ENCODE peak calls at places on chromosome 3, in eight cellular contexts. T, S, F, A, E, H, K and C are unnamed samples.

GRCh38 chr3:58055309-58055708 is 47.1 kb downstream of the FLNB start:
- DNase-seq in F (no peak), S (no peak), A (no peak), H (no peak), K (no peak), E (no peak), T (no peak), C (no peak)

GRCh38 chr3:10437995-10438901 is 67.1 kb downstream of the ATP2B2 start:
- DNase-seq in H (no peak), S (no peak), T (no peak), E (no peak), K (peak; percentile 77), F (no peak), A (no peak), C (no peak)

GRCh38 chr3:45029661-45030060 is 3.6 kb downstream of the CLEC3B start:
- DNase-seq in K (peak; percentile 97), S (peak; percentile 15), E (no peak), F (no peak), A (no peak), T (no peak), H (no peak), C (no peak)

GRCh38 chr3:72329354-72329753 is 518.9 kb downstream of the SHQ1 start:
- DNase-seq in A (no peak), S (no peak), T (peak; percentile 44), K (peak; percentile 37), F (no peak), H (peak; percentile 61), E (peak; percentile 50), C (no peak)

GRCh38 chr3:69831737-69832136 is 92.5 kb downstream of the MITF start:
- DNase-seq in E (no peak), T (no peak), H (no peak), S (no peak), F (no peak), K (no peak), A (no peak), C (no peak)

GRCh38 chr3:43855674-43856299 is 165.0 kb downstream of the ABHD5 start:
- DNase-seq in S (peak; percentile 82), T (peak; percentile 76), F (peak; percentile 27), A (peak; percentile 55), E (peak; percentile 90), H (peak; percentile 58), K (peak; percentile 79), C (peak; percentile 80)

GRCh38 chr3:126083913-126084514 is at the start of gene SLC41A3:
- DNase-seq in F (peak; percentile 50), S (peak; percentile 73), A (peak; percentile 91), E (peak; percentile 82), H (peak; percentile 96), T (peak; percentile 94), K (peak; percentile 87), C (peak; percentile 90)

GRCh38 chr3:34758630-34759261 is 880.6 kb upstream of the ARPP21 start:
- DNase-seq in S (no peak), F (no peak), T (no peak), K (no peak), A (no peak), E (no peak), H (no peak), C (no peak)

DNA sequence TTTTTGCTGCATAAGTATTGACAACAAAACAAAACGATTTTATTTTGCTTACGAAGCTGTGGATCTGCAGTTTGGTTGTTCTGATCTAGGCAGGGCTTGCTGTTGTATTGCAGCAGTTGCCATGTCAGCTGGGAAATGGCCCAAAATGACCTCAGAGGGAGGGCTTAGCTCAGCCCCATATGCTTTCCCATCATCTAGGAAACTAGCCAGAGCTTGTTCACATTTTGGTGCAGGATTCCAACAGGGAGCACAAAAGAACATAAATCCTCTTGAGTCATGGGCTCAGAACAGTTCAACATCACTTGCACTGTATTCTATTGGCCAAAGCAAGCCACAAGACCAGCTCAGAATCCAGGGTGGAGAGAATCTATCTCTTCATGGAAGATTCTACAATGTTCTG is 42.2 kb upstream of the ROBO2 start:
- DNase-seq in S (no peak), H (no peak), A (no peak), T (no peak), E (no peak), F (no peak), K (peak; percentile 25), C (no peak)
- TF ChIP-seq EZH2phosphoT487 in S (no peak), H (no peak), A (no peak), T (no peak), E (no peak), F (no peak), K (no peak), C (no peak)

GRCh38 chr3:32860499-32860898 is 42.7 kb downstream of the TRIM71 start:
- DNase-seq in A (no peak), T (no peak), S (no peak), E (no peak), K (no peak), F (no peak), H (no peak), C (no peak)

GRCh38 chr3:32857921-32858320 is 40.1 kb downstream of the TRIM71 start:
- DNase-seq in H (no peak), F (no peak), S (no peak), T (no peak), K (no peak), A (no peak), E (no peak), C (no peak)

GRCh38 chr3:32861681-32862080 is 43.9 kb downstream of the TRIM71 start:
- DNase-seq in T (no peak), S (no peak), F (no peak), K (no peak), H (no peak), A (no peak), E (no peak), C (no peak)

GRCh38 chr3:32862247-32863013 is 44.6 kb downstream of the TRIM71 start:
- DNase-seq in K (no peak), A (peak; percentile 44), S (no peak), T (no peak), H (no peak), E (no peak), F (no peak), C (no peak)

DNA sequence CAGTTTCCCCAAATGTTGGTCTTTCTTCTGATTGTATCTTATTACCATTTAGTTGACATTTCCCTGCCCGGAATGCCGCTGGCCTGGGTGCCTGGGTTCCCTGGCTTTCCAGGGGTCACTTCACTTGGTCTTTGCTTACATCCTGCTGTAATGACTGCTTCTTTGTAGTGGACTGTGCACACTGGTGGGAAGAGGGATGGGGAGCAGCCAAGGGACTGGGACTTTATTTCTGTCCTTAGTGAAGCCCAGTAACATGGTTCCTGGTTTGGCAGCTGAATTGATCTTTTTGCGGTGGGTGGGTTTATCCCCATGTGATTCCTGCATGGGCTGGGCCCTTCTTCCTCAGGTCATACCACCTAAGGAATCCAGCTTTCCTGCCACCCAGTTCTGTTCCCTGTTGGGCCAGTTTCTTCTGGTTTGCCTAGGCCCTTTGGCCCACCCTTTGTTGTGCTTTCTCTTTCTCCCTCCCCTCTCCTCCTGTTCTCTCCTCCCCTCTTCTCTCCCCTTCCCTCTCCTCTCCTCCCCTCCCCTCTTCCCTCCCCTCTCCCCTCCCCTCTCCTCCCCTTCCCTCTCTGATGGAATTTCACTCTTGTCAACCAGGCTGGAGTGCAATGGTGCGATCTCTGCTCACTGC is 41.9 kb downstream of the TRIM71 start:
- DNase-seq in K (no peak), F (no peak), T (no peak), S (no peak), H (no peak), A (no peak), E (peak; percentile 60), C (no peak)
- H3K4me1 ChIP-seq in K (no peaks in the 10 kb centered on the region), F (no peaks in the 10 kb centered on the region), T (peaks cover 15% of the 10 kb centered on the region), S (peaks cover 8% of the 10 kb centered on the region), H (no peaks in the 10 kb centered on the region), A (peaks cover 12% of the 10 kb centered on the region), E (peaks cover 99% of the 10 kb centered on the region), C (no peaks in the 10 kb centered on the region)

GRCh38 chr3:137204409-137204808 is 246.6 kb downstream of the IL20RB start:
- DNase-seq in K (no peak), E (no peak), A (no peak), F (no peak), T (peak; percentile 48), H (no peak), S (no peak), C (no peak)

GRCh38 chr3:137201066-137201465 is 243.3 kb downstream of the IL20RB start:
- DNase-seq in S (no peak), K (no peak), H (no peak), E (no peak), F (no peak), A (no peak), T (no peak), C (no peak)

GRCh38 chr3:137202941-137203340 is 245.2 kb downstream of the IL20RB start:
- DNase-seq in T (peak; percentile 13), S (no peak), H (no peak), E (no peak), K (no peak), A (no peak), F (no peak), C (no peak)

GRCh38 chr3:137199678-137200077 is 241.9 kb downstream of the IL20RB start:
- DNase-seq in F (no peak), A (peak; percentile 32), H (no peak), T (no peak), S (no peak), K (no peak), E (no peak), C (no peak)

DNA sequence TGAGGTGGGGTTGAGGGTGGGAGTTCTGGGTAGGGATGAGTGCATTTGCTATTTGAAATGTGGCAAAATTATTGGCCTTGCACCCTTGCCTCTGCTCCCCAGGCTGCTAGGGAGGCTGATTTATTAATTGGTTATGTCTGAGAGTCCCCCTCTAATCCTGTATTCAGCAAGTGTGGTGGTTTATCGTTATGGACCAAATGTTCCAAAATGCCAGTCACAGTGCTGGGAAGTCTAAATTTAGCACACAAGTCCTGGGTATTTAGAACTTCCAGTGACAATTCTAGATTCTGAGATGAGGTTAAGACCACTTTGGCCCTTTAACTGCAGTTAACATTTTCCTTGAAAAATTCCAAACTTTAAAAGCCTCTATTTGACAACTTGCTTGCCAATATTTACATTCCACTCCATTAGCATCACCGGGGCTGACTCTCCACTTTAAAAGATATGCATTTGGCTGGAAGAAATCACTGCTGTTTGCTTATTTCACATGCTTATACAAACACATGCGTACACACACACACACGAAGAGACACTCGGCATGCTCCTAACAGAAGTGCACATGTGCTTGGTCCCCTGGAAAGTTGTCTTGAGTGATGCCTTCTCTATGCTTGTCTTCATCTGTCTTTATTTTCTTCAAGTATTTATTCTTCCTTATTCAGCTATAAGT is 247.7 kb downstream of the IL20RB start:
- DNase-seq in E (no peak), A (no peak), F (no peak), K (peak; percentile 35), H (no peak), T (peak; percentile 23), S (peak; percentile 20), C (no peak)
- TF ChIP-seq EZH2phosphoT487 in E (no peak), A (no peak), F (no peak), K (no peak), H (no peak), T (no peak), S (no peak), C (no peak)

GRCh38 chr3:188331166-188331565 is 177.2 kb downstream of the LPP start:
- DNase-seq in E (no peak), K (no peak), F (no peak), T (no peak), S (no peak), A (no peak), H (no peak), C (no peak)

GRCh38 chr3:188330138-188330537 is 176.2 kb downstream of the LPP start:
- DNase-seq in K (no peak), S (no peak), A (no peak), F (no peak), E (no peak), H (no peak), T (no peak), C (no peak)

GRCh38 chr3:188335656-188336055 is 181.7 kb downstream of the LPP start:
- DNase-seq in S (peak; percentile 34), H (no peak), T (no peak), A (no peak), E (no peak), F (no peak), K (no peak), C (no peak)

GRCh38 chr3:188336178-188336577 is 182.2 kb downstream of the LPP start:
- DNase-seq in T (no peak), F (no peak), E (no peak), H (no peak), A (no peak), K (no peak), S (no peak), C (no peak)

DNA sequence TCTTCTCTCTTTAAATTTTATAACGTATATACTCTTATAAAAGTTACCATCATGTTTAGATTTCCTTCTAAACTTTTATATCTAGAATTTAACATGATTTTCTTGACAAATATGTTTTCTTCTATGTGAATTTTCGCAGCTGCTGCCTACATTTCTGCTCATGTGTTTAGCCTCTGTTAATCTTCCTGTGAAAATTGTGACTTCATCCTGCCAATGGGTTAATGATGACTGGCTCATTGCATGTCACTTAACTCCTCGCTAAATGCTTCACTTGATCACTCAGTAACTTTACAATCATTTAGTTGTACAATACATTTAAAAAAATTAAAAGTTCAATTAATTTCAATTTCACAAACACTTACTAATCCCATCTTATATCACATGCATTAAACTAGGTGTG is 178.1 kb downstream of the LPP start:
- DNase-seq in T (no peak), F (no peak), S (no peak), E (no peak), K (no peak), H (no peak), A (no peak), C (no peak)
- H3K4me1 ChIP-seq in T (no peaks in the 10 kb centered on the region), F (no peaks in the 10 kb centered on the region), S (peaks cover 11% of the 10 kb centered on the region), E (no peaks in the 10 kb centered on the region), K (no peaks in the 10 kb centered on the region), H (no peaks in the 10 kb centered on the region), A (no peaks in the 10 kb centered on the region), C (no peaks in the 10 kb centered on the region)